ENCODE peak calls at places on chromosomes 6 and 20, in eight cellular contexts. A is SJSA1, F is heart right ventricle, P is body of pancreas, W is brain microvascular endothelial cell, B is Panc1, D is fibroblast of lung, Y is Karpas-422. K is an unnamed sample.

GRCh38 chr6:93423542-93423941 is 4.2 kb upstream of the EPHA7 start:
- DNase-seq in A (peak), F (no peak), P (peak), W (peak), B (no peak), D (peak), Y (peak), K (no peak)

GRCh38 chr6:41705996-41706835 is 29.2 kb downstream of the TFEB start:
- DNase-seq in A (no peak), F (peak), P (peak), W (peak), B (peak), D (peak), Y (peak), K (peak)

GRCh38 chr20:58408603-58409246 is 19.7 kb downstream of the VAPB start:
- DNase-seq in A (no peak), F (no peak), P (no peak), W (no peak), B (no peak), D (no peak), Y (peak), K (no peak)

GRCh38 chr6:21067521-21067920 is 526.0 kb upstream of the SOX4 start:
- DNase-seq in A (no peak), F (no peak), P (no peak), W (no peak), B (no peak), D (no peak), Y (no peak), K (no peak)

GRCh38 chr20:15814903-15815302 is 758.3 kb downstream of the KIF16B start:
- DNase-seq in A (no peak), F (no peak), P (no peak), W (peak), B (no peak), D (no peak), Y (no peak), K (no peak)

GRCh38 chr6:116258520-116258919 is 4.6 kb upstream of the TSPYL4 start:
- DNase-seq in A (no peak), F (no peak), P (no peak), W (no peak), B (no peak), D (no peak), Y (no peak), K (no peak)

GRCh38 chr6:119493980-119494379 is 144.4 kb upstream of the MAN1A1 start:
- DNase-seq in A (no peak), F (no peak), P (peak), W (no peak), B (no peak), D (no peak), Y (no peak), K (no peak)

GRCh38 chr20:43507150-43508080 is at the start of gene L3MBTL1:
- DNase-seq in A (no peak), F (no peak), P (peak), W (no peak), B (no peak), D (peak), Y (no peak), K (no peak)

GRCh38 chr6:79719248-79719975 is 88.3 kb downstream of the SH3BGRL2 start:
- DNase-seq in A (no peak), F (no peak), P (peak), W (peak), B (no peak), D (peak), Y (no peak), K (no peak)

GRCh38 chr6:19991176-19991575 is 154.0 kb downstream of the ID4 start:
- DNase-seq in A (no peak), F (no peak), P (no peak), W (no peak), B (no peak), D (no peak), Y (no peak), K (no peak)

GRCh38 chr20:38034108-38034649 is 633 bp downstream of the RPRD1B start:
- DNase-seq in A (no peak), F (no peak), P (no peak), W (no peak), B (no peak), D (no peak), Y (no peak), K (no peak)

GRCh38 chr20:56411759-56412472 is at the start of gene CASS4:
- DNase-seq in A (no peak), F (peak), P (no peak), W (peak), B (no peak), D (peak), Y (no peak), K (no peak)

GRCh38 chr6:121885399-121886152 is 450.1 kb downstream of the GJA1 start:
- DNase-seq in A (no peak), F (no peak), P (no peak), W (peak), B (no peak), D (peak), Y (no peak), K (no peak)

GRCh38 chr20:16587066-16587465 is 13.8 kb upstream of the KIF16B start:
- DNase-seq in A (no peak), F (no peak), P (no peak), W (no peak), B (no peak), D (no peak), Y (no peak), K (no peak)

GRCh38 chr6:29301401-29301800 is at the start of gene OR14J1:
- DNase-seq in A (no peak), F (no peak), P (no peak), W (no peak), B (no peak), D (no peak), Y (no peak), K (no peak)

GRCh38 chr6:34792605-34793500 is 970 bp downstream of the BLTP3A start:
- DNase-seq in A (no peak), F (peak), P (peak), W (peak), B (no peak), D (peak), Y (peak), K (no peak)

GRCh38 chr20:11387189-11387754 is 530.4 kb upstream of the BTBD3 start:
- DNase-seq in A (peak), F (no peak), P (no peak), W (peak), B (peak), D (peak), Y (no peak), K (no peak)

GRCh38 chr6:80872194-80872950 is 765.9 kb downstream of the BCKDHB start:
- DNase-seq in A (no peak), F (peak), P (peak), W (peak), B (no peak), D (peak), Y (no peak), K (no peak)

GRCh38 chr6:118123503-118124037 is 216.5 kb downstream of the SLC35F1 start:
- DNase-seq in A (no peak), F (no peak), P (no peak), W (no peak), B (no peak), D (no peak), Y (no peak), K (no peak)

GRCh38 chr6:106510090-106510970 is 119.0 kb downstream of the RTN4IP1 start:
- DNase-seq in A (peak), F (peak), P (peak), W (no peak), B (no peak), D (peak), Y (peak), K (no peak)

GRCh38 chr20:4956200-4956810 is 45.0 kb downstream of the SLC23A2 start:
- DNase-seq in A (no peak), F (no peak), P (no peak), W (no peak), B (peak), D (peak), Y (peak), K (no peak)

GRCh38 chr20:6845141-6845540 is 77.7 kb downstream of the BMP2 start:
- DNase-seq in A (no peak), F (no peak), P (no peak), W (no peak), B (no peak), D (no peak), Y (no peak), K (no peak)

GRCh38 chr6:121333196-121333595 is 1.1 kb downstream of the TBC1D32 start:
- DNase-seq in A (no peak), F (no peak), P (no peak), W (no peak), B (peak), D (no peak), Y (no peak), K (no peak)

GRCh38 chr6:140486468-140487361 is 1112.3 kb upstream of the CITED2 start:
- DNase-seq in A (no peak), F (no peak), P (no peak), W (peak), B (no peak), D (no peak), Y (no peak), K (no peak)
- H3K27ac ChIP-seq in A (peak), F (no peak), P (peak), W (peak), B (peak), D (peak), Y (no peak), K (no peak)

GRCh38 chr6:24824142-24824755 is 25.5 kb upstream of the ARMH2 start:
- DNase-seq in A (no peak), F (no peak), P (no peak), W (no peak), B (no peak), D (no peak), Y (no peak), K (no peak)
- H3K4me3 ChIP-seq in A (no peak), F (no peak), P (no peak), W (no peak), B (no peak), D (no peak), Y (no peak), K (no peak)

GRCh38 chr6:111632468-111633247 is 27.0 kb upstream of the TRAF3IP2 start:
- DNase-seq in A (no peak), F (no peak), P (no peak), W (no peak), B (no peak), D (no peak), Y (peak), K (no peak)

GRCh38 chr6:111631930-111632460 is 26.3 kb upstream of the TRAF3IP2 start:
- DNase-seq in A (no peak), F (no peak), P (peak), W (no peak), B (no peak), D (no peak), Y (peak), K (peak)

GRCh38 chr6:111626446-111626845 is 20.8 kb upstream of the TRAF3IP2 start:
- DNase-seq in A (no peak), F (peak), P (peak), W (no peak), B (no peak), D (no peak), Y (peak), K (no peak)

GRCh38 chr6:111628117-111628866 is 22.6 kb upstream of the TRAF3IP2 start:
- DNase-seq in A (no peak), F (no peak), P (no peak), W (no peak), B (no peak), D (peak), Y (peak), K (no peak)

GRCh38 chr6:111631018-111631417 is 25.3 kb upstream of the TRAF3IP2 start:
- DNase-seq in A (no peak), F (no peak), P (no peak), W (no peak), B (no peak), D (no peak), Y (no peak), K (no peak)
- H3K27ac ChIP-seq in A (no peak), F (no peak), P (no peak), W (no peak), B (no peak), D (no peak), Y (no peak), K (no peak)

DNA sequence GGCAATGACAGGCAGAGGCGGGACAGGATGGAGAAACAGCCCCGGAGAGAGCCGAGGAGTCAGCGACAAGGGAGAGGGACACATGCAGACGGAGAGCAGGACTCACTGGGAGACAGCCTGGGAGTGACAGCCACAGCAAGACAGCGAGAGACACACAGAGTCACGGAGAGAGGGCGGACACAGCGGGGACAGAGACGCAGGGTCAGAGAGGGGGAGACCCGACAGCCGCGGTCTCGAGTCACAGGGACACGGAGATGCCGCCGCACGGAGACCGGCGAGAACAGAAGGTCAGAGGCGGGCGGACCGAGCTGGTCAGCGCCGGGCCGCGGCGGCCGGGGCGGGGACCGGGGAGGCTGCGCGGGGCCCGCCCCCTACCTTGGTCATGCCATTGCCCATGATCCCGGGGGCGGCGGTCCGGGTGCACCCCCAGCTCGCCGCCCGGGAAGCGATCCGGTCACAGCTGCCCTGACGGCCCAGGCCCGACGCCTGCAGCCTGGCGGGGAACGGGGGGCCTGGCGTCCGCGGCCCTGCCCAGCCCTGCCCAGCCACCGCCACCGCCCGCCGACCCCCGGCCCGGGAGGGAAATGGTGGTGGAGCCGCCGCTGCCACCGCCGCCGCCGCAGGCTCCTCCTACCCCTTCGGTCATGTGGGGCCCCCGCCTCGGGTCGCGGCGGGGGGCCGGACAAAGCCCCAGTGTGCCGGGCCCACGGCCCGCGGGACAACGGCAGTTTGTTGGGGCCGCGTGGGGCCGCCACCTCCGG is at the start of the genes DUSP15 and TTLL9:
- DNase-seq in A (peak), F (peak), P (peak), W (no peak), B (no peak), D (no peak), Y (no peak), K (no peak)
- H3K4me3 ChIP-seq in A (peak), F (peak), P (peak), W (peak), B (peak), D (no peak), Y (no peak), K (peak)

GRCh38 chr6:89347825-89348224 is 4.7 kb downstream of the UBE2J1 start:
- DNase-seq in A (no peak), F (peak), P (peak), W (no peak), B (no peak), D (peak), Y (no peak), K (no peak)
- H3K27ac ChIP-seq in A (no peak), F (peak), P (peak), W (no peak), B (no peak), D (no peak), Y (peak), K (no peak)

DNA sequence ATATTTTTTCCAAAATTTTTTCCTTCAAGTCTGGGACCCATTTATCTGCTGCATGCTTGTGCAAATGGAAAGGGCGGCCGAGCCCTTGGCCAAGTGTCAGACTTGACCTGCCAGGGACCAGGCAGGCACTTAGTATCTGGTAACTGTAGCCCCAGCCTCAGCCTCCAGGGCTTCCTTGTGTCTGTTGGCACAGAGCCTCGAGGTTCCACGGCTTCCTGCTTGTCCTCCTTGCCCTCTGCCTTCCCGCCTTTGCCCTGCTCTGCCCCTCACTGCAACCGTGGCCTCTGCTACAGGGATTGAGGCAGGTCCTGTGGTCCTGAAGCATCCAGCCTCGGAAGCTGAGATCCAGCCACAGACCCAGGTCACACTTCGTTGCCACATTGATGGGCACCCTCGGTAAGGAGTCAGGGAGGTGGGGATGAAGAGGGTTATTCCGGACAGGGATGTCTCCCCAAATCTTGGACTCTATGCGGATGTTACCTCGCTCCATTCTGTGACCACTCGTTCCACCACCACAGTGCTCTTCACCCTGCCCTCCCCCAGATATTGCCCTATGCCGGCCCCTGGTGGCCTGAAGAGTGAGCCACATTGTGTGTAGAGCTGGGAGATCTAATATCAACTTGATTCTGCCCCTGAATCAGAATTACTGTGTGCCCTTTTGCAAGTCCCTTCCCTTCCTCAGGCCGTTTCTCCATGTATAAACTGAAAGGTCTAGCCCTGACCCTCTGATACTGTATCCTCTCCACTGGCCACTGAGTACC is 41.5 kb upstream of the SRF start:
- DNase-seq in A (no peak), F (no peak), P (no peak), W (peak), B (no peak), D (peak), Y (peak), K (no peak)
- H3K4me3 ChIP-seq in A (no peak), F (no peak), P (no peak), W (no peak), B (no peak), D (no peak), Y (no peak), K (no peak)

K was measured in iPS DF 6.9.